ENCODE peak calls at places on chromosome 1, in nine cellular contexts. One of them, this sample, is unnamed.

GRCh38 chr1:24606621-24607020 is 36.5 kb upstream of the SRRM1 start:
- DNase-seq in astrocyte of the spinal cord: no peak
- DNase-seq in psoas muscle: no peak
- DNase-seq in heart left ventricle: no peak
- DNase-seq in lung: no peak
- DNase-seq in transverse colon: no peak
- DNase-seq in lower lobe of right lung: no peak
- DNase-seq in body of pancreas: no peak
- DNase-seq in choroid plexus epithelial cell: no peak
- DNase-seq in this sample: no peak

GRCh38 chr1:245154429-245155185 is at the start of gene KIF26B:
- DNase-seq in psoas muscle: no peak
- DNase-seq in transverse colon: no peak
- DNase-seq in choroid plexus epithelial cell: peak
- DNase-seq in astrocyte of the spinal cord: peak
- DNase-seq in lung: no peak
- DNase-seq in heart left ventricle: peak
- DNase-seq in lower lobe of right lung: no peak
- DNase-seq in body of pancreas: peak
- DNase-seq in this sample: peak

GRCh38 chr1:229147086-229147485 is 123.8 kb upstream of the RAB4A start:
- DNase-seq in choroid plexus epithelial cell: no peak
- DNase-seq in transverse colon: no peak
- DNase-seq in lower lobe of right lung: no peak
- DNase-seq in heart left ventricle: no peak
- DNase-seq in psoas muscle: no peak
- DNase-seq in body of pancreas: no peak
- DNase-seq in lung: no peak
- DNase-seq in astrocyte of the spinal cord: no peak
- DNase-seq in this sample: no peak

GRCh38 chr1:46528297-46528955 is 23.0 kb downstream of the KNCN start:
- DNase-seq in astrocyte of the spinal cord: no peak
- DNase-seq in lower lobe of right lung: no peak
- DNase-seq in body of pancreas: no peak
- DNase-seq in choroid plexus epithelial cell: peak
- DNase-seq in heart left ventricle: no peak
- DNase-seq in psoas muscle: no peak
- DNase-seq in lung: no peak
- DNase-seq in transverse colon: no peak
- DNase-seq in this sample: peak

GRCh38 chr1:150992626-150993025 is 10.5 kb downstream of the ANXA9 start:
- DNase-seq in body of pancreas: no peak
- DNase-seq in heart left ventricle: no peak
- DNase-seq in lung: no peak
- DNase-seq in transverse colon: no peak
- DNase-seq in astrocyte of the spinal cord: no peak
- DNase-seq in psoas muscle: no peak
- DNase-seq in choroid plexus epithelial cell: no peak
- DNase-seq in lower lobe of right lung: no peak
- DNase-seq in this sample: no peak

GRCh38 chr1:213457097-213457680 is 406.1 kb downstream of the RPS6KC1 start:
- DNase-seq in body of pancreas: peak
- DNase-seq in heart left ventricle: peak
- DNase-seq in lower lobe of right lung: no peak
- DNase-seq in astrocyte of the spinal cord: no peak
- DNase-seq in transverse colon: no peak
- DNase-seq in psoas muscle: peak
- DNase-seq in choroid plexus epithelial cell: no peak
- DNase-seq in lung: no peak
- DNase-seq in this sample: no peak

GRCh38 chr1:46171872-46172271 is 3.0 kb upstream of the TSPAN1 start:
- DNase-seq in astrocyte of the spinal cord: no peak
- DNase-seq in heart left ventricle: peak
- DNase-seq in lower lobe of right lung: peak
- DNase-seq in transverse colon: peak
- DNase-seq in lung: peak
- DNase-seq in choroid plexus epithelial cell: no peak
- DNase-seq in psoas muscle: no peak
- DNase-seq in body of pancreas: peak
- DNase-seq in this sample: no peak

GRCh38 chr1:33424610-33425009 is 6.3 kb downstream of the PHC2 start:
- DNase-seq in heart left ventricle: no peak
- DNase-seq in lung: no peak
- DNase-seq in body of pancreas: no peak
- DNase-seq in astrocyte of the spinal cord: no peak
- DNase-seq in transverse colon: no peak
- DNase-seq in lower lobe of right lung: no peak
- DNase-seq in choroid plexus epithelial cell: peak
- DNase-seq in psoas muscle: no peak
- DNase-seq in this sample: peak

GRCh38 chr1:1624443-1625403 is 7.2 kb upstream of the MMP23B start:
- DNase-seq in choroid plexus epithelial cell: no peak
- DNase-seq in astrocyte of the spinal cord: no peak
- DNase-seq in transverse colon: no peak
- DNase-seq in psoas muscle: peak
- DNase-seq in lung: no peak
- DNase-seq in body of pancreas: peak
- DNase-seq in heart left ventricle: peak
- DNase-seq in lower lobe of right lung: peak
- DNase-seq in this sample: no peak

GRCh38 chr1:1625824-1626206 is 6.2 kb upstream of the MMP23B start:
- DNase-seq in astrocyte of the spinal cord: no peak
- DNase-seq in psoas muscle: no peak
- DNase-seq in heart left ventricle: peak
- DNase-seq in lower lobe of right lung: no peak
- DNase-seq in transverse colon: no peak
- DNase-seq in body of pancreas: no peak
- DNase-seq in choroid plexus epithelial cell: no peak
- DNase-seq in lung: no peak
- DNase-seq in this sample: no peak

GRCh38 chr1:1626207-1627141 is 5.5 kb upstream of the MMP23B start:
- DNase-seq in choroid plexus epithelial cell: no peak
- DNase-seq in body of pancreas: no peak
- DNase-seq in psoas muscle: peak
- DNase-seq in astrocyte of the spinal cord: no peak
- DNase-seq in lung: no peak
- DNase-seq in heart left ventricle: peak
- DNase-seq in transverse colon: no peak
- DNase-seq in lower lobe of right lung: peak
- DNase-seq in this sample: no peak

GRCh38 chr1:1623631-1624442 is 8.1 kb upstream of the MMP23B start:
- DNase-seq in lung: no peak
- DNase-seq in choroid plexus epithelial cell: no peak
- DNase-seq in heart left ventricle: peak
- DNase-seq in astrocyte of the spinal cord: no peak
- DNase-seq in body of pancreas: peak
- DNase-seq in transverse colon: no peak
- DNase-seq in lower lobe of right lung: peak
- DNase-seq in psoas muscle: peak
- DNase-seq in this sample: no peak

DNA sequence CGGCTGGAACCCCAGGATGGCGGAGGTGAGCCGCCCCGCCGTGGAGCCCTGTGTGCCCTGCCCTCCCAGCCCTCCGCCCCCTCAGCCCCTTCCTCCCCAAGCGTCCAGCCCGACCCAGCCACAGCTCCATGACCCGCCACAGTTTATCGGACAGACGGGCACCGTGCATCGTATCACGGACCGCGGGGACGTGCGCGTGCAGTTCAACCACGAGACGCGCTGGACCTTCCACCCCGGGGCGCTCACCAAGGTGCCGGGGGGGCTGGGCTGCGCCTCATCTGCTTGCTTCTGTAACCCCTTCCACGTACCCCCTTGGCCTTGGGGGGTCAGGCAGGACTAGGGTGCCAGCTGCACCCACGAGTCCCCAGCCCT is 6.6 kb upstream of the MMP23B start:
- DNase-seq in choroid plexus epithelial cell: no peak
- DNase-seq in transverse colon: no peak
- DNase-seq in lung: no peak
- DNase-seq in psoas muscle: no peak
- DNase-seq in body of pancreas: no peak
- DNase-seq in heart left ventricle: no peak
- DNase-seq in lower lobe of right lung: peak
- DNase-seq in astrocyte of the spinal cord: no peak
- DNase-seq in this sample: no peak
- TF ChIP-seq CTCF in choroid plexus epithelial cell: no peak
- TF ChIP-seq CTCF in transverse colon: no peak
- TF ChIP-seq CTCF in lung: no peak
- TF ChIP-seq CTCF in psoas muscle: no peak
- TF ChIP-seq CTCF in body of pancreas: no peak
- TF ChIP-seq CTCF in heart left ventricle: no peak
- TF ChIP-seq CTCF in lower lobe of right lung: no peak
- TF ChIP-seq CTCF in astrocyte of the spinal cord: no peak
- TF ChIP-seq CTCF in this sample: no peak

DNA sequence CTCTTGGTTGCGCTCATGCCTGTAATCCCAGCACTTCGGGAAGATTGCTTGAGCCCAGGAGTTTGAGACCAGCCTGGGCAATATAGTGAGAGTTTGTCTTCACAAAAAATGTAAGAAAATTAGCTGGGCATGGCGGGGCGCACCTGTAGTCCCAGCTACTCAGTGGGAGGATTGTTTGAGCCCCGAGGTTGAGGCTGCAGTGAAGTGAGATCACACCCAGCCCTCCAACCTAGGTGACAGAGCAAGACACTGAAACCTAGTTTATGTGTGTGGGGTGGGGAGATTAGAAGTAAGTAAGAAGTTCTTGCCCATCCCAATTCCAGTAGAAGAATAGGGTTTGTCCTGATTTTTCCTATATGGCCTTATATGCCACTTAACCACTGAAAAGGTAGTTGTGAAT is 2.0 kb downstream of the RPL5 start:
- DNase-seq in heart left ventricle: no peak
- DNase-seq in psoas muscle: no peak
- DNase-seq in transverse colon: no peak
- DNase-seq in body of pancreas: no peak
- DNase-seq in astrocyte of the spinal cord: no peak
- DNase-seq in choroid plexus epithelial cell: no peak
- DNase-seq in lung: no peak
- DNase-seq in lower lobe of right lung: no peak
- DNase-seq in this sample: no peak
- H3K4me3 ChIP-seq in heart left ventricle: peak
- H3K4me3 ChIP-seq in psoas muscle: peak
- H3K4me3 ChIP-seq in transverse colon: peak
- H3K4me3 ChIP-seq in body of pancreas: no peak
- H3K4me3 ChIP-seq in astrocyte of the spinal cord: peak
- H3K4me3 ChIP-seq in choroid plexus epithelial cell: peak
- H3K4me3 ChIP-seq in lung: no peak
- H3K4me3 ChIP-seq in lower lobe of right lung: peak
- H3K4me3 ChIP-seq in this sample: peak

GRCh38 chr1:156073740-156074139 is 8.5 kb downstream of the MEX3A start:
- DNase-seq in choroid plexus epithelial cell: no peak
- DNase-seq in astrocyte of the spinal cord: no peak
- DNase-seq in body of pancreas: no peak
- DNase-seq in transverse colon: no peak
- DNase-seq in psoas muscle: no peak
- DNase-seq in heart left ventricle: no peak
- DNase-seq in lung: no peak
- DNase-seq in lower lobe of right lung: no peak
- DNase-seq in this sample: no peak

GRCh38 chr1:156074661-156075060 is 7.6 kb downstream of the MEX3A start:
- DNase-seq in lower lobe of right lung: no peak
- DNase-seq in body of pancreas: no peak
- DNase-seq in psoas muscle: no peak
- DNase-seq in astrocyte of the spinal cord: no peak
- DNase-seq in heart left ventricle: no peak
- DNase-seq in lung: no peak
- DNase-seq in choroid plexus epithelial cell: no peak
- DNase-seq in transverse colon: no peak
- DNase-seq in this sample: no peak

GRCh38 chr1:156076609-156077429 is 5.4 kb downstream of the MEX3A start:
- DNase-seq in choroid plexus epithelial cell: no peak
- DNase-seq in heart left ventricle: peak
- DNase-seq in transverse colon: peak
- DNase-seq in body of pancreas: peak
- DNase-seq in lower lobe of right lung: peak
- DNase-seq in psoas muscle: peak
- DNase-seq in lung: no peak
- DNase-seq in astrocyte of the spinal cord: no peak
- DNase-seq in this sample: peak

GRCh38 chr1:156075775-156076204 is 6.5 kb downstream of the MEX3A start:
- DNase-seq in astrocyte of the spinal cord: no peak
- DNase-seq in psoas muscle: no peak
- DNase-seq in choroid plexus epithelial cell: no peak
- DNase-seq in lung: no peak
- DNase-seq in heart left ventricle: no peak
- DNase-seq in body of pancreas: no peak
- DNase-seq in lower lobe of right lung: no peak
- DNase-seq in transverse colon: no peak
- DNase-seq in this sample: no peak

DNA sequence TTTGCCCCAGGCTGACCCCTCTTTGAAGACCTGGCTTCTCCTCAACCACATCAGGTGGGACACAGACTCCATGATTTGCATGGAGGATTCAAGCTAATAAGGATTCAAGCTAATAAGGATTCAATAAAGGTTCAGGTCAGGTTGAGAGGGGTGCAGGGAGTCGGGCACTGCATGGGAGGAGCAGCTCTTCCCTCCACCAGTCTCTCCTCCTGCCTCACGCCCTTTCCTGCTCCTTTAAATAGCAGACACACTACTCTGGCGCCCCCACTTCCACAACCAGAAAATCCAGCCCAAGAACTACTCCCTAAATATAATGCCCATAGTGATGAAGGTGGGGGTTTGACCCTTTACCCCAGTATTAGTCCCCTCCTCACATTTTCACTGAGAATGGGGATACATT is 7.1 kb downstream of the MEX3A start:
- DNase-seq in choroid plexus epithelial cell: peak
- DNase-seq in heart left ventricle: no peak
- DNase-seq in lower lobe of right lung: no peak
- DNase-seq in body of pancreas: no peak
- DNase-seq in psoas muscle: no peak
- DNase-seq in lung: no peak
- DNase-seq in transverse colon: no peak
- DNase-seq in astrocyte of the spinal cord: no peak
- DNase-seq in this sample: no peak
- TF ChIP-seq CTCF in choroid plexus epithelial cell: no peak
- TF ChIP-seq CTCF in heart left ventricle: no peak
- TF ChIP-seq CTCF in lower lobe of right lung: no peak
- TF ChIP-seq CTCF in body of pancreas: no peak
- TF ChIP-seq CTCF in psoas muscle: no peak
- TF ChIP-seq CTCF in lung: no peak
- TF ChIP-seq CTCF in transverse colon: no peak
- TF ChIP-seq CTCF in astrocyte of the spinal cord: no peak
- TF ChIP-seq CTCF in this sample: no peak

DNA sequence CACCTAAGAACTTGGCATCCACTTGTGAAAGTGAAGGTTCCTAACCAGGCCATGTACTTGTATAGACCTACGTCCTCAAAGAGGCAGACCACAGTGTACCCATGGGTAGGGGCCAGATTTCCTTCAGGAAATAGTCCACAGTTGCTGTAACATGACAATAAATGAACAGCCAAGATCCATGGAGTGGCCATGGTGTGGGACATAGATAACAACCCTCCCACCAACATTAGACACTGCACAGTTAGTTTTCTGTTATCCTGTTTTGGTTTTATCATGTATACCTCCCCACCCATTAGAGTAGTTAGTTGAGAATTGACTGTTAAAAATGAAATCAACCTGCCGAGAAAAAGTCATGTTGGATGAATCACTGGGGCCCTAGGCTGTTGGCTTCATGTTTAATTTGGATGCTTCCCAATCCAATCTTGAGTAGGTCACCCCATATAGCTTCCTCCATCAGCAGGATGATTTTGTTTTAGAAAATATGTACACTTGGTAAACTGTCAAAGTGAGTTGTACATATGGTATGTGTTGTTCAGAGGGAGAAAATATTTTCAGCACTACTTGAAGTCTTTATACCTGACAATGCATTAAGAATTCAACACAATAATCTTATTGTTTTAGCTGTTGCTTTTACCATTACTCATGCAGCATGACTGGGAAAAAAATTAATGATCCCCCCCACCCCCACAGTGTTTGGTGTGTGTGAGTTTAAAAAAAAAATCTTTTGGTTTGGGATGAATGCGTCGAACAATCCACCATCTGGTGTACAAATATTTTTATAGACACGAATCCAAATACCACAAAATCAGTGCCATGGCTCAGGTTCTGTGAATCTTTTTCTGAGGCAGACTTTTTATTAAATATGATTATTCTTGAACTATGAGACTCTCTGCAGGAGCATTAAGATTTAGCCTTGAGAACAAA is 88.3 kb upstream of the ARHGAP29 start:
- DNase-seq in lung: no peak
- DNase-seq in body of pancreas: no peak
- DNase-seq in choroid plexus epithelial cell: peak
- DNase-seq in transverse colon: no peak
- DNase-seq in lower lobe of right lung: no peak
- DNase-seq in psoas muscle: no peak
- DNase-seq in astrocyte of the spinal cord: peak
- DNase-seq in heart left ventricle: no peak
- DNase-seq in this sample: peak
- H3K4me3 ChIP-seq in lung: no peak
- H3K4me3 ChIP-seq in body of pancreas: no peak
- H3K4me3 ChIP-seq in choroid plexus epithelial cell: no peak
- H3K4me3 ChIP-seq in transverse colon: no peak
- H3K4me3 ChIP-seq in lower lobe of right lung: no peak
- H3K4me3 ChIP-seq in psoas muscle: no peak
- H3K4me3 ChIP-seq in astrocyte of the spinal cord: no peak
- H3K4me3 ChIP-seq in heart left ventricle: no peak
- H3K4me3 ChIP-seq in this sample: no peak